ENCODE peak calls at places on chromosome 5, in four cellular contexts. K, P, J and Q are unnamed samples.

GRCh38 chr5:86008704-86009103 is 609.0 kb upstream of the COX7C start:
- DNase-seq in K (no peak), P (no peak), J (no peak), Q (no peak)

GRCh38 chr5:85320495-85320894 is 935.8 kb upstream of the EDIL3 start:
- DNase-seq in K (no peak), P (no peak), J (peak), Q (peak)

GRCh38 chr5:82348749-82349148 is 70.6 kb upstream of the RPS23 start:
- DNase-seq in K (no peak), P (no peak), J (no peak), Q (no peak)

GRCh38 chr5:78405820-78406750 is 45.7 kb downstream of the SCAMP1 start:
- DNase-seq in K (no peak), P (peak), J (no peak), Q (no peak)

GRCh38 chr5:106691701-106692100 is 979.0 kb downstream of the EFNA5 start:
- DNase-seq in K (no peak), P (no peak), J (no peak), Q (no peak)

GRCh38 chr5:36763454-36763853 is 113.1 kb upstream of the NIPBL start:
- DNase-seq in K (no peak), P (no peak), J (no peak), Q (no peak)

GRCh38 chr5:65796269-65796668 is 74.3 kb downstream of the NLN start:
- DNase-seq in K (no peak), P (peak), J (no peak), Q (no peak)

GRCh38 chr5:136655429-136655828 is 290.1 kb upstream of the TRPC7 start:
- DNase-seq in K (no peak), P (peak), J (no peak), Q (no peak)

GRCh38 chr5:13704401-13704800 is 240.1 kb downstream of the DNAH5 start:
- DNase-seq in K (no peak), P (no peak), J (no peak), Q (peak)

GRCh38 chr5:135233477-135233876 is 165.6 kb downstream of the MACROH2A1 start:
- DNase-seq in K (no peak), P (no peak), J (no peak), Q (no peak)

GRCh38 chr5:68798877-68799276 is 294.9 kb upstream of the SLC30A5 start:
- DNase-seq in K (no peak), P (no peak), J (no peak), Q (no peak)

GRCh38 chr5:56669534-56670483 is 145.5 kb upstream of the MAP3K1 start:
- DNase-seq in K (peak), P (peak), J (peak), Q (no peak)

GRCh38 chr5:135137146-135137915 is 103.3 kb upstream of the PITX1 start:
- DNase-seq in K (no peak), P (no peak), J (no peak), Q (no peak)

DNA sequence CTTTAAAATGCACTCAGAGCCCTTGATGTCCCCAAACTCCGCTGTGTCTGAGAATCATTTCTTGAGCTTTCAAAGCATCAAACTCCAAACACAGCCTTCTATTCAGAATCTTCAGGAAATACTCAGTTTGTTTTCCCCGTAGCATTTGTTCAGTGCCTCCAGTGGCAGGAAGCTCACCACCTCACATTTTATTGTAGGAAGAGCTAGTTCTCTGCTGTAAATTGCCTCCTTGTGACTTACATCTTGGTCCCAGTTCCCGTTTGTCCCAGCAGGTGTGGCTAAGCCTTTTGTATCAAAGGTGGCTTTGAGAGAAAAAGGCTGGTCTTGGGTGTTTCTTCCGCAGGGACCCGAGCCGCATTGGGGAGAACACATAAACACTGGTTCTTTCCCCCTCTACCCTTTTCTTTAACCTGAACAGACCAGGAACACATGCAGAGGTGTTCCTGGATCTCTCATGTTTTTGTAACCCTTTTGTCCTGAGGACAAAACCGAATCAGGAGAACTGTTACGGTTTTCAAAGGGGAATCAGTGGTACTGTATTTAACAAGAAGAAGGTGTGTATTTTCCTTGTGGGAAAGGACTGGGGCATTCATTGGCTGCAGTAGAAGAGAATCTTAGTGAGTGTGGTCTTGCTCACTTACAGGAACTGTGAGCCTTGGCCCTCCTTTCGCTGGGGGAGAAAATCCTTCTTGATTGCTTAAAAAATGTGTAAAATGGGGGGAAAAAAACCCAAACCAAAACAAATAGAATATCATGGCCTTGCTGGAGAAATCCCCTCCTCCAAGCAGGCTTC is 1.9 kb downstream of the OSMR start:
- DNase-seq in K (no peak), P (peak), J (no peak), Q (no peak)
- H2BK120ac ChIP-seq in K (no peak), P (peak), J (no peak), Q (no peak)

DNA sequence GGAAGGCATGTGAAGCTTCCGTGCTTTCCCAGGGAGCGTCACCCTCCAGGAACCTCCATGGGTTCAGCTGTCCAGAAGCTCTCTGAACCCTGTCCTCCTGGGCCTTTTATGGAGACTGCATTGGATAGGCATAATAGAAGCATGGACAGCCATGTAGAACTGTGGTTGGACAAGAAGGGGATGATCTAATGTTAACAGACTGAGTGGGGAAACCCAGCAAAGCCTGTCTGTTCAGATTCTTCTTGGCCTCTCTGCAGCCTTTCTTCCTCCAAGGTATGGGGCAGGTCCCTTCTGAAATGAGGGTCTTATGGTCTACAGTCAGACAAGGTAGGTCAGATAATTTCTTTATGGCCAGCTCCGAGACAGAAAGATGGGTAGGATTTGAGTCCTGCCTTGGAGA is 59.1 kb upstream of the CTNNA1 start:
- DNase-seq in K (no peak), P (no peak), J (no peak), Q (peak)
- H3K56ac ChIP-seq in K (no peak), P (no peak), J (no peak), Q (no peak)

DNA sequence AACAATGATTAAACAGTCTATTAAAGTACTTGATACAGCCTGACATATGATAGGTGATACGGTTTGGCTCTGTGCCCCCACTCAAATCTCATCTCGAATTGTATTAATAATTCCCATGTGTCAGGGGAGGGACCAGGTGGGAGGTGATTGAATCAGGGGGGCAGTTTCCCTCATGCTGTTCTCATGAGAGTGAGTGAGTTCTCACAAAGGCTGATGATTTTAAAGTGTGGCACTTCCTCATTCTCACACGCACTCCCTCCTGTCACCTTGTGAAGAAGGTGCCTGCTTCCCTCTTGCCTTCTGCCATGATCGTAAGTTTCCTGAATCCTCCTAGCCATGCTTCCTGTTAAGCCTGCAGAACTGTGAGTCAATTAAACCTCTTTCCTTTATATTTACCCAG is 40.1 kb upstream of the TARS1 start:
- DNase-seq in K (no peak), P (no peak), J (no peak), Q (no peak)
- H2BK5ac ChIP-seq in K (no peak), P (no peak), J (no peak), Q (no peak)

DNA sequence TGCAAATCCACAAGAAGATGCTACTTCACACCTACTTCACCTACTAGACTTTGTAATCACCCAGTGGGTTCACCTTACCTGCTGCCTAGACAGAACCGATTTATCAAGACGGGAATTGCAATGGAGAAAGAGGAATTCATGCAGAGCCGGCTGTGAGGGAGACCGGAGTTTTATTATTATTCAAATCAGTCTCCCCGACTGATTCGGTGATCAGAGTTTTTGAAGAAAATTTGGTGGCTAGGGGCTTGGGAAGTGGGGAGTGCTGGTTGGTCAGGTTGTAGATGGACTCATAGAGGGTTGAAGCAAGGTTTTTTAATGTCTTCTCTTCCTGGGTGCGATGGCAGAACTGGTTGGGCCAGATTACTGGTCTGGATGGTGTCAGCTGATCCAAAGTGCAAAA is 23.4 kb downstream of the SFXN1 start:
- DNase-seq in K (no peak), P (no peak), J (peak), Q (peak)
- H2BK120ac ChIP-seq in K (no peak), P (no peak), J (no peak), Q (no peak)

GRCh38 chr5:176296-176823 is 14.9 kb upstream of the LRRC14B start:
- DNase-seq in K (no peak), P (no peak), J (no peak), Q (peak)

GRCh38 chr5:172841-173251 is 18.4 kb upstream of the LRRC14B start:
- DNase-seq in K (no peak), P (no peak), J (no peak), Q (no peak)

GRCh38 chr5:172421-172820 is 18.9 kb upstream of the LRRC14B start:
- DNase-seq in K (no peak), P (no peak), J (no peak), Q (no peak)

GRCh38 chr5:173639-174600 is 17.4 kb upstream of the LRRC14B start:
- DNase-seq in K (no peak), P (no peak), J (no peak), Q (no peak)

DNA sequence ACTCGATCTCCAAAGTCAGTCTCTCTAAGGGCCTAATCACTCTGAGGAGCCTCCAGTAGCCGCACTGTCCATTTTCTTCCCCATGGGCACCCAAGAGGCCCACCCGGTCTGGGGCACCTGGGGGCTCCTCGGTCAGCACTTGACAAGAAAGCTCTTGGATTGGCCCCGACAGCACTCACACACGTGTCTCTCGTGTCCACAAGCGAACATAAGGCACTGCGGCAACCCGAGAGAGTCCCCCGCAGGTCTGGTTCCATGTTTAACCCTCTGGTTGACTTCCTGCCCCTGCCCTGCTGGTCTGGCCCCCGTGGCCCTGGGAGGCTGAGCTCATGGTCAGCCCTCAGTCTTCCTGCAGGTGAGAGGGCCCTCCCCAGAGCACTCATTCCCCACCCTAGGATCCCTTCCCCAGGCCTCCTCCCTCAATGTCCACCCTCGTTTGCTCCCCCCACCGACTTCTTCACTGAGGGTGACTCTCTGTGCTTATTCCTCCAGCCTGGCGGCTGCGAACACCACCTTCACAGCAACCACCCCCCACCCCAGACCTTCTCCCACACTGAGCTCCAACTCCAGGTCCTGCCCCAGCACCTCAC is 16.3 kb upstream of the LRRC14B start:
- DNase-seq in K (no peak), P (no peak), J (no peak), Q (no peak)
- H3K56ac ChIP-seq in K (no peak), P (no peak), J (no peak), Q (no peak)